ENCODE peak calls at places on chromosomes 16 and 17, in four cellular contexts. V is endothelial cell of umbilical vein; D is stimulated activated CD4-positive, alpha-beta T cell treated with anti-CD3 and anti-CD28 coated beads, Interleukin-1b, Interleukin-23, amount 100 ng/mL, for 4 hours; C is colonic mucosa. X is an unnamed sample.

GRCh38 chr16:86680661-86681439 is 102.5 kb downstream of the FOXL1 start:
- DNase-seq in V (peak), D (no peak), C (no peak), X (peak)

GRCh38 chr16:12735805-12736204 is 67.9 kb downstream of the CPPED1 start:
- DNase-seq in V (no peak), D (no peak), C (no peak), X (no peak)

GRCh38 chr16:64225696-64226095 is 896.2 kb downstream of the CDH11 start:
- DNase-seq in V (no peak), D (no peak), C (no peak), X (no peak)

GRCh38 chr17:31416503-31416923 is 25.0 kb downstream of the RAB11FIP4 start:
- DNase-seq in V (no peak), D (no peak), C (no peak), X (no peak)

GRCh38 chr16:80819988-80820387 is 15.6 kb upstream of the CDYL2 start:
- DNase-seq in V (no peak), D (no peak), C (no peak), X (no peak)

GRCh38 chr17:12627776-12628491 is 37.8 kb upstream of the MYOCD start:
- DNase-seq in V (no peak), D (no peak), C (no peak), X (no peak)

GRCh38 chr17:51442112-51442865 is 181.9 kb downstream of the UTP18 start:
- DNase-seq in V (no peak), D (no peak), C (no peak), X (no peak)

GRCh38 chr17:50274142-50274944 is at the start of gene TMEM92:
- DNase-seq in V (no peak), D (no peak), C (peak), X (no peak)

GRCh38 chr17:47789611-47790520 is 31.7 kb downstream of the OSBPL7 start:
- DNase-seq in V (peak), D (peak), C (peak), X (peak)

GRCh38 chr17:78798695-78799559 is 16.9 kb upstream of the CYTH1 start:
- DNase-seq in V (peak), D (no peak), C (no peak), X (peak)

GRCh38 chr17:2860045-2860444 is 63.8 kb downstream of the RAP1GAP2 start:
- DNase-seq in V (no peak), D (no peak), C (no peak), X (no peak)

GRCh38 chr16:3170440-3171180 is 17.4 kb upstream of the OR1F1 start:
- DNase-seq in V (no peak), D (no peak), C (no peak), X (no peak)

GRCh38 chr16:84885024-84885910 is 65.5 kb downstream of the CRISPLD2 start:
- DNase-seq in V (peak), D (no peak), C (no peak), X (peak)

GRCh38 chr16:56911771-56912541 is 20.0 kb upstream of the HERPUD1 start:
- DNase-seq in V (no peak), D (no peak), C (peak), X (no peak)

GRCh38 chr17:77864234-77865108 is 94.0 kb upstream of the TNRC6C start:
- DNase-seq in V (no peak), D (no peak), C (no peak), X (no peak)

GRCh38 chr17:2691965-2692780 is 19.4 kb downstream of the CLUH start:
- DNase-seq in V (no peak), D (no peak), C (peak), X (no peak)

GRCh38 chr17:81085420-81085911 is 50.5 kb downstream of the BAIAP2 start:
- DNase-seq in V (no peak), D (no peak), C (no peak), X (no peak)

GRCh38 chr17:77332034-77332971 is 191.5 kb downstream of the SEC14L1 start:
- DNase-seq in V (no peak), D (no peak), C (peak), X (no peak)

GRCh38 chr17:78512976-78513375 is 64.2 kb downstream of the DNAH17 start:
- DNase-seq in V (no peak), D (no peak), C (no peak), X (no peak)

GRCh38 chr16:714558-715447 is at the start of gene METRN:
- DNase-seq in V (peak), D (peak), C (peak), X (peak)

GRCh38 chr16:57470683-57471082 is 8.2 kb downstream of the POLR2C start:
- DNase-seq in V (peak), D (no peak), C (peak), X (peak)